ENCODE peak calls at places on chromosomes 2 and 18, in eight cellular contexts. S is WTC11, Z is left ventricle myocardium superior, W is GM03348, Q is Daoy, R is cerebellar cortex, J is iPS-NIHi11, I is Ammon's horn. T is an unnamed sample.

GRCh38 chr2:177584293-177584692 is 191.7 kb downstream of the AGPS start:
- DNase-seq in I (no peak), S (no peak), Z (no peak), R (no peak), W (no peak), J (no peak), Q (no peak), T (no peak)

GRCh38 chr2:27627963-27628766 is 647 bp downstream of the CCDC121 start:
- DNase-seq in I (peak), W (peak), Z (peak), J (peak), Q (peak), S (no peak), R (no peak), T (peak)

GRCh38 chr2:222518570-222519381 is 94.4 kb downstream of the SGPP2 start:
- DNase-seq in R (peak), W (peak), Q (peak), I (no peak), J (peak), S (no peak), Z (no peak), T (no peak)

GRCh38 chr2:157789933-157790511 is 86.1 kb downstream of the ACVR1 start:
- DNase-seq in S (no peak), I (peak), Z (peak), W (no peak), Q (no peak), R (peak), J (no peak), T (no peak)

GRCh38 chr2:103396152-103396551 is 634.3 kb downstream of the TMEM182 start:
- DNase-seq in Z (no peak), S (peak), J (peak), I (no peak), R (no peak), Q (no peak), W (no peak), T (no peak)

GRCh38 chr2:168998609-168999211 is 32.4 kb downstream of the ABCB11 start:
- DNase-seq in Z (no peak), W (no peak), S (no peak), Q (no peak), R (no peak), I (no peak), J (no peak), T (no peak)

GRCh38 chr2:197073701-197074433 is 147.4 kb upstream of the PGAP1 start:
- DNase-seq in R (peak), Q (no peak), I (peak), S (no peak), W (no peak), J (no peak), Z (peak), T (no peak)

GRCh38 chr18:23936371-23936958 is 78.1 kb upstream of the TTC39C start:
- DNase-seq in R (no peak), Q (no peak), I (no peak), S (no peak), J (no peak), Z (no peak), W (no peak), T (no peak)

GRCh38 chr2:166240387-166241313 is 112.8 kb upstream of the SCN1A start:
- DNase-seq in Q (no peak), S (no peak), Z (no peak), J (no peak), I (no peak), R (no peak), W (no peak), T (no peak)

GRCh38 chr18:59609654-59610053 is 87.6 kb downstream of the CCBE1 start:
- DNase-seq in I (no peak), J (no peak), Q (no peak), S (no peak), Z (no peak), W (no peak), R (no peak), T (no peak)

GRCh38 chr2:16525265-16525887 is 140.3 kb downstream of the CYRIA start:
- DNase-seq in W (no peak), Z (no peak), I (no peak), S (peak), J (peak), Q (peak), R (peak), T (peak)

GRCh38 chr2:232480201-232481190 is 7.1 kb downstream of the ECEL1 start:
- DNase-seq in Q (no peak), W (no peak), I (no peak), Z (no peak), R (no peak), S (peak), J (no peak), T (no peak)

GRCh38 chr18:76487076-76487475 is 8.0 kb downstream of the ZNF516 start:
- DNase-seq in Z (no peak), R (no peak), W (no peak), Q (no peak), J (no peak), I (no peak), S (no peak), T (peak)

GRCh38 chr2:80303006-80303741 is 1.4 kb downstream of the LRRTM1 start:
- DNase-seq in J (peak), W (peak), Q (no peak), S (peak), I (peak), R (no peak), Z (peak), T (no peak)

GRCh38 chr2:70516596-70516995 is 37.0 kb downstream of the TGFA start:
- DNase-seq in R (no peak), Q (peak), S (no peak), I (peak), W (peak), Z (no peak), J (no peak), T (peak)

GRCh38 chr18:61771861-61772260 is 120.9 kb downstream of the RNF152 start:
- DNase-seq in Q (no peak), W (no peak), S (no peak), R (no peak), Z (no peak), J (no peak), I (no peak), T (no peak)

T was measured in NAMALWA.